ENCODE peak calls at places on chromosomes 7 and 10, in five cellular contexts. A is AG10803, W is tibial artery, X is Calu3, K is ovary. D is an unnamed sample.

GRCh38 chr10:71740069-71740468 is 20.5 kb upstream of the C10orf105 start:
- DNase-seq in A (peak), X (no peak), W (no peak), K (no peak), D (no peak)

GRCh38 chr10:75870039-75870645 is 438.7 kb downstream of the LRMDA start:
- DNase-seq in W (no peak), K (no peak), X (no peak), A (no peak), D (no peak)

GRCh38 chr10:57222129-57222528 is 861.1 kb upstream of the ZWINT start:
- DNase-seq in A (no peak), X (no peak), W (no peak), K (no peak), D (no peak)

GRCh38 chr7:105775580-105775979 is 100.8 kb downstream of the ATXN7L1 start:
- DNase-seq in X (no peak), A (no peak), W (no peak), K (no peak), D (no peak)

GRCh38 chr7:27110977-27111752 is 8.7 kb upstream of the HOXA2 start:
- DNase-seq in X (peak), K (no peak), W (no peak), A (peak), D (no peak)

GRCh38 chr7:27547401-27547800 is 115.3 kb downstream of the HIBADH start:
- DNase-seq in X (no peak), W (no peak), K (no peak), A (peak), D (no peak)

GRCh38 chr10:70771311-70772194 is 13.6 kb downstream of the TBATA start:
- DNase-seq in A (no peak), X (no peak), W (peak), K (no peak), D (no peak)

GRCh38 chr10:71285180-71285545 is 33.9 kb upstream of the SLC29A3 start:
- DNase-seq in W (no peak), X (peak), K (peak), A (no peak), D (peak)

GRCh38 chr7:16086743-16087142 is 334.6 kb downstream of the CRPPA start:
- DNase-seq in W (no peak), X (peak), K (no peak), A (no peak), D (no peak)

GRCh38 chr10:69988094-69988493 is 64.6 kb upstream of the MACROH2A2 start:
- DNase-seq in K (no peak), X (no peak), A (no peak), W (no peak), D (no peak)

GRCh38 chr10:5692476-5693358 is 8.1 kb downstream of the TASOR2 start:
- DNase-seq in X (peak), K (peak), W (no peak), A (peak), D (peak)

GRCh38 chr10:120969219-120969645 is 118.1 kb downstream of the WDR11 start:
- DNase-seq in W (no peak), A (peak), X (no peak), K (no peak), D (no peak)

GRCh38 chr10:649798-650690 is 39.4 kb downstream of the DIP2C start:
- DNase-seq in X (peak), W (peak), A (no peak), K (peak), D (no peak)

GRCh38 chr7:116727432-116728009 is 55.5 kb downstream of the MET start:
- DNase-seq in K (no peak), W (no peak), A (no peak), X (no peak), D (no peak)

GRCh38 chr10:80516506-80517075 is 21.1 kb upstream of the SH2D4B start:
- DNase-seq in K (no peak), W (peak), A (no peak), X (no peak), D (no peak)

GRCh38 chr7:78232806-78233205 is 434.2 kb downstream of the PHTF2 start:
- DNase-seq in K (no peak), X (no peak), A (peak), W (no peak), D (no peak)

GRCh38 chr7:142153400-142153799 is 41.9 kb downstream of the MGAM2 start:
- DNase-seq in A (no peak), X (peak), K (no peak), W (no peak), D (no peak)

GRCh38 chr7:24731313-24731712 is 26.0 kb downstream of the GSDME start:
- DNase-seq in A (no peak), K (no peak), W (peak), X (no peak), D (no peak)

GRCh38 chr7:104873346-104873849 is 140.6 kb upstream of the KMT2E start:
- DNase-seq in K (no peak), W (no peak), X (no peak), A (no peak), D (no peak)

GRCh38 chr10:63236113-63236935 is 103.2 kb downstream of the NRBF2 start:
- DNase-seq in W (no peak), A (peak), K (no peak), X (peak), D (peak)

GRCh38 chr7:96004598-96004997 is 232.2 kb downstream of the DYNC1I1 start:
- DNase-seq in W (no peak), X (no peak), K (no peak), A (peak), D (no peak)

GRCh38 chr10:116254422-116255152 is 18.4 kb downstream of the GFRA1 start:
- DNase-seq in W (no peak), K (no peak), A (no peak), X (no peak), D (no peak)

GRCh38 chr10:1156921-1157614 is 100.9 kb downstream of the WDR37 start:
- DNase-seq in W (peak), A (no peak), K (no peak), X (no peak), D (no peak)

GRCh38 chr10:85492684-85493083 is 873.9 kb downstream of the GRID1 start:
- DNase-seq in K (no peak), W (no peak), A (no peak), X (no peak), D (no peak)

GRCh38 chr10:97234403-97234802 is 48.6 kb upstream of the SLIT1 start:
- DNase-seq in A (peak), K (no peak), W (no peak), X (peak), D (no peak)

GRCh38 chr7:155961241-155962190 is 149.3 kb upstream of the SHH start:
- DNase-seq in X (peak), W (no peak), K (no peak), A (no peak), D (no peak)

GRCh38 chr10:102701272-102701671 is 12.9 kb downstream of the ARL3 start:
- DNase-seq in A (no peak), W (no peak), X (no peak), K (no peak), D (no peak)

GRCh38 chr7:157428554-157428945 is 91.7 kb downstream of the DNAJB6 start:
- DNase-seq in K (no peak), W (no peak), A (no peak), X (no peak), D (no peak)

GRCh38 chr10:98309366-98310355 is 41.7 kb upstream of the LOXL4 start:
- DNase-seq in W (peak), X (peak), A (peak), K (peak), D (peak)
- TF ChIP-seq CTCF in W (peak), X (peak), A (peak), K (peak), D (peak)

GRCh38 chr7:64626083-64626469 is 39.9 kb upstream of the ZNF107 start:
- DNase-seq in K (no peak), W (no peak), X (no peak), A (no peak), D (no peak)

GRCh38 chr7:64628721-64629120 is 37.2 kb upstream of the ZNF107 start:
- DNase-seq in K (no peak), A (no peak), X (no peak), W (no peak), D (no peak)

GRCh38 chr7:64628192-64628591 is 37.7 kb upstream of the ZNF107 start:
- DNase-seq in K (no peak), A (no peak), X (no peak), W (no peak), D (no peak)

GRCh38 chr7:64626557-64626956 is 39.4 kb upstream of the ZNF107 start:
- DNase-seq in A (no peak), W (no peak), X (no peak), K (no peak), D (no peak)

GRCh38 chr7:64625114-64626082 is 40.5 kb upstream of the ZNF107 start:
- DNase-seq in W (no peak), K (no peak), A (no peak), X (no peak), D (peak)
- TF ChIP-seq CTCF in W (peak), K (peak), A (peak), X (no peak), D (peak)

GRCh38 chr10:127492607-127493250 is 56.4 kb upstream of the NPS start:
- DNase-seq in K (no peak), A (no peak), W (no peak), X (peak), D (no peak)
- TF ChIP-seq CTCF in K (no peak), A (peak), W (no peak), X (no peak), D (no peak)

GRCh38 chr7:38107486-38107893 is 70.6 kb upstream of the STARD3NL start:
- DNase-seq in K (peak), X (peak), A (peak), W (peak), D (peak)
- TF ChIP-seq CTCF in K (peak), X (peak), A (peak), W (peak), D (peak)

DNA sequence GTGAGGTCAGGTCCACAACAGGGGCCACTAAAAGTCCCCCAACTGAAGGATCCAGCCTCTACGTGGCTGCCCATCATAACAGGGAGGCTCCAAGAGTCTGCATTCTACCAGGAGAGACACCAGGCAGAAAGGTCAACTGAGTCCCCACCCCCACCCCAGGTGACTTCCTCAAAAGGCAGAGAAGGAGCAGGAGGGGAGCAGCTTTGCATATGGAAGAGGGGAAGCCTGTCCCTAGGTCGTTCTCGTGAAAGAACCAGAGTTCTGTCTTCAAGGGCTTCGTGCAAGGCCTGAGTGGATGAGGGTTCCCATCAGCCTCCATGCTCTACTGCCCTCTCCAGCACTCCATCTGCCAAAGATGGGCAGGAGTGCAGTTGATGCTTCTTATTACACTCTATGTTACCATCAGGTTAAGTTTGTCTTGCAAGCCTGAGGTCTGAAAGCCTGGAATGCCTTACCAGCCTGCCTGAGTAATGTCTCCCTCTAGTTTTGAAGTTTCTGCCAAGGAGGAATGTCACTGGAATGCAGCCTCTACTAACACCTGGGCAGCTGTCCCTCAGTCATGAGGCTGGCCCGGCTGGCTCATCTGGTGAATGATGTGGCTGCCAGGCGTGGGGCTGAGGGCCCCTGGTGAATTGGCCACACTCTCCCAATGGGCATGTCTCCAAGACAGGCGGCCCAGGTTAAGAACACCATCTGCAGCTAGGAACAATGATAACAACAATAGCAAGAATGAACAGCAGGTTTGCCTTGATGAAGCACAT is 54.3 kb upstream of the SMNDC1 start:
- DNase-seq in X (peak), A (peak), W (no peak), K (no peak), D (no peak)
- TF ChIP-seq CTCF in X (no peak), A (peak), W (no peak), K (no peak), D (no peak)

DNA sequence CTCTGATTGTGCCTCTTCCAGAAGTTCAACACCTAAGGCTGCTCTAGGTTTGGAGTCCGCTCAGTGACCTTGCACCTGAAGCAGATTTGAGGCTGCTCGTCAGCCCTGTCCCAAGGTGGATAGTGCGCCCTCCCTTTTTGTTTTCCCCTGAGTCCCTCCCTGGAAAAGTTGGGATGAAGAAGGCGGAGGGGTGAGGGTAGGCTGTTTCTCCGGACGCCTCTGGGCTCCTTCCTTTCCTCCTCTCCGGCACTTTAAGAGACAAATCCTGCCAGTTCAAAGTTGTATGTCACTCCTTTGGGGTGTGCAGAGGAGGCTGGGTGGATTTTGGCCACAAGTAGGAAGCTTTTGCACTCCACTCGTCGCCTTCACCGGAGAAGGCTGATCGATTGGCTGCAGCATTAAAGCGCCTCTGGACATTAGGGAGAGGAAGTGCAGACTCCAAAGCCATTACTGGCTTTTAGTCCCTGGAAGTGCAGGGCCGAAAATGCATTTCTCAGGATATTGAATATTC is 81.9 kb upstream of the PRKG1 start:
- DNase-seq in X (no peak), A (peak), K (no peak), W (peak), D (no peak)
- TF ChIP-seq CTCF in X (no peak), A (peak), K (no peak), W (no peak), D (no peak)

DNA sequence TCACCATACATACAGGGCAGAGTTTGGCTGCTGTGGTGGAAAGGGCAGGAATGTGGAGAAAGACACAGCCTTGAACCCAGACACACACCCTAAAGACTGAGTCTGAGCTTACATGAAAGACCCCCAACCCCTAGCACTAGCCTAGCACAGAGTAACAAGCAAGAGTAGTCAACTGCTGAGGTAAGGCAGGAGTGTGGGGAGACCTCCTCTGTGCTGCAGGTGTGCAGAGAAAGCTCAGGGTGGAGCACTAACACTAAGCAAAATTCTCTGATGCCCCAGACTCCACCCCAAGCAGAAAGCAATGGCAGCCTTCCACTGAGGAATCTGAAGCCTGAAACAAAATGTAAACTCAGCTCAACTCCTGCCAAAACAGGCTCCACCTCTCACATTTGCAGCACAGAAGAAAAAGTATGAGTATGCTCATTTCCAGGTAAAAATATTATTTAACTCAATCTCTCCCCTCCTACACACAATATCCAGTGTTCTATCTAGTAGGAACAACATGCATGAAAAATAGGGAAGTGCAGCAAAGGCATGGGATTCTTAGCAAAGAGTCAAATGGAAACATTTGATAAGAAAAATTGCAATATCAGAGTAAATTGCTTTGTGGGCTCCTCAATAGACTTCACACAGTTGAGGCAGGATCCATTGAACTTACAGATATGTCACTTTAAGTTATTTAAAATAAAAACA is 151.1 kb downstream of the ANK3 start:
- DNase-seq in X (peak), K (no peak), W (no peak), A (peak), D (peak)
- TF ChIP-seq CTCF in X (peak), K (no peak), W (no peak), A (peak), D (no peak)

DNA sequence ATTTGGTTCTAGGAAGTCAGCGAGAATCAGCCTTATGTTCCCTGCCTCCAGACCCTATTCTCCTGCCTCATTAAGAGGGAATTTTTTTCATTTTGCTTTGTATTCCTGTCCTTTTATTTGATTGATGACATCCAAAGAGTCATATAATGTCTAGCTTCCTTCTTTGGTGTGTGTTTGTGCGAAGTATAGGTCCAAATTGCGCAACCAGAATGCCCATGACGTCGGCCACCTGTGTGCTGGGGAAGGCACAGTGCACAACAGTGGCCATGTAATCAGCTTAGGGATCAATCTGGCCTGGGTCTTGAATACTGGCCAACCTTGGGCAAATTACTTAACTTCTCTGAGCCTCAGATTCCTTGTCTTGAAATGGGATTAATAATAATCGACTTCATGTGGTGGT is 206.2 kb downstream of the VTI1A start:
- DNase-seq in X (no peak), A (no peak), W (no peak), K (no peak), D (no peak)
- TF ChIP-seq CTCF in X (no peak), A (no peak), W (no peak), K (no peak), D (no peak)

GRCh38 chr7:46150202-46150601 is 229.1 kb upstream of the IGFBP3 start:
- DNase-seq in A (no peak), W (no peak), K (no peak), X (no peak), D (no peak)
- TF ChIP-seq CTCF in A (no peak), W (no peak), K (no peak), X (no peak), D (no peak)

GRCh38 chr10:96092999-96093767 is 36.9 kb upstream of the ZNF518A start:
- DNase-seq in X (no peak), K (no peak), W (no peak), A (no peak), D (no peak)

GRCh38 chr10:96093948-96094347 is 36.1 kb upstream of the ZNF518A start:
- DNase-seq in W (no peak), A (no peak), K (no peak), X (no peak), D (no peak)

GRCh38 chr10:96090463-96090800 is 39.7 kb upstream of the ZNF518A start:
- DNase-seq in K (peak), W (no peak), X (no peak), A (no peak), D (no peak)

GRCh38 chr10:96089116-96089515 is 41.0 kb upstream of the ZNF518A start:
- DNase-seq in K (no peak), A (no peak), X (no peak), W (no peak), D (peak)

GRCh38 chr10:96089670-96090462 is 40.2 kb upstream of the ZNF518A start:
- DNase-seq in W (peak), K (peak), A (peak), X (peak), D (peak)
- TF ChIP-seq CTCF in W (no peak), K (no peak), A (no peak), X (no peak), D (no peak)

D was measured in GM20000.